ENCODE peak calls at places on chromosomes 7 and 10, in four cellular contexts. X, M, F and B are unnamed samples.

GRCh38 chr7:139036901-139037300 is 1.1 kb upstream of the ZC3HAV1L start:
- DNase-seq in X (no peak), M (no peak), F (no peak), B (no peak)

GRCh38 chr7:92991190-92991589 is 126.6 kb downstream of the SAMD9 start:
- DNase-seq in X (no peak), M (no peak), F (no peak), B (no peak)

GRCh38 chr7:127667017-127667670 is 15.2 kb downstream of the SND1 start:
- DNase-seq in X (no peak), M (no peak), F (no peak), B (no peak)

GRCh38 chr10:84237199-84238051 is 3.9 kb downstream of the LRIT1 start:
- DNase-seq in X (no peak), M (no peak), F (no peak), B (no peak)

GRCh38 chr7:40899151-40899550 is 764.3 kb downstream of the SUGCT start:
- DNase-seq in X (no peak), M (peak; percentile 67), F (no peak), B (no peak)

GRCh38 chr7:40884226-40884625 is 749.4 kb downstream of the SUGCT start:
- DNase-seq in X (no peak), M (no peak), F (peak; percentile 64), B (no peak)

GRCh38 chr10:74825371-74826141 is 844 bp upstream of the KAT6B start:
- DNase-seq in X (no peak), M (no peak), F (no peak), B (peak; percentile 12)

GRCh38 chr7:35856175-35856574 is 55.3 kb downstream of the SEPTIN7 start:
- DNase-seq in X (no peak), M (no peak), F (no peak), B (no peak)

GRCh38 chr10:30529373-30529998 is 95.5 kb downstream of the MAP3K8 start:
- DNase-seq in X (no peak), M (no peak), F (no peak), B (no peak)

GRCh38 chr7:22859676-22860290 is 37.1 kb upstream of the TOMM7 start:
- DNase-seq in X (peak; percentile 80), M (no peak), F (no peak), B (no peak)

GRCh38 chr7:156655983-156656382 is 15.4 kb downstream of the RNF32 start:
- DNase-seq in X (no peak), M (no peak), F (no peak), B (no peak)

GRCh38 chr10:132155723-132156381 is 30.9 kb upstream of the DPYSL4 start:
- DNase-seq in X (no peak), M (no peak), F (no peak), B (no peak)

GRCh38 chr10:97016728-97017473 is 168.9 kb downstream of the SLIT1 start:
- DNase-seq in X (no peak), M (no peak), F (no peak), B (no peak)

GRCh38 chr10:61990761-61991135 is 89.2 kb downstream of the ARID5B start:
- DNase-seq in X (no peak), M (no peak), F (no peak), B (no peak)

GRCh38 chr10:20745556-20745955 is 151.6 kb downstream of the NEBL start:
- DNase-seq in X (no peak), M (no peak), F (no peak), B (no peak)

GRCh38 chr7:42152353-42153205 is 84.4 kb downstream of the GLI3 start:
- DNase-seq in X (no peak), M (peak; percentile 85), F (no peak), B (no peak)

GRCh38 chr10:69632516-69633199 is 2.6 kb downstream of the FAM241B start:
- DNase-seq in X (no peak), M (no peak), F (no peak), B (no peak)

GRCh38 chr7:24756989-24757798 is at the start of gene GSDME:
- DNase-seq in X (no peak), M (no peak), F (no peak), B (no peak)

GRCh38 chr7:101618916-101619315 is 10.2 kb downstream of the MYL10 start:
- DNase-seq in X (no peak), M (no peak), F (no peak), B (no peak)

GRCh38 chr7:147474862-147475261 is 1115.7 kb upstream of the C7orf33 start:
- DNase-seq in X (no peak), M (no peak), F (no peak), B (no peak)

GRCh38 chr10:23540401-23540800 is 101.5 kb downstream of the OTUD1 start:
- DNase-seq in X (no peak), M (no peak), F (no peak), B (no peak)

GRCh38 chr7:143147070-143147469 is 15.2 kb downstream of the PIP start:
- DNase-seq in X (no peak), M (no peak), F (no peak), B (no peak)

GRCh38 chr7:128812514-128813168 is 17.6 kb upstream of the FLNC start:
- DNase-seq in X (no peak), M (no peak), F (no peak), B (no peak)

GRCh38 chr10:103720328-103720963 is 134.9 kb downstream of the SH3PXD2A start:
- DNase-seq in X (no peak), M (no peak), F (no peak), B (no peak)

GRCh38 chr7:30224511-30225031 is 59.8 kb upstream of the ZNRF2 start:
- DNase-seq in X (no peak), M (no peak), F (peak; percentile 97), B (peak; percentile 78)

GRCh38 chr7:28389504-28390385 is 22.6 kb upstream of the CREB5 start:
- DNase-seq in X (no peak), M (peak; percentile 36), F (peak; percentile 59), B (no peak)

GRCh38 chr7:13992621-13992982 is 3.1 kb upstream of the ETV1 start:
- DNase-seq in X (no peak), M (no peak), F (no peak), B (no peak)

GRCh38 chr10:24793648-24794379 is 70.1 kb upstream of the ARHGAP21 start:
- DNase-seq in X (no peak), M (no peak), F (no peak), B (peak; percentile 17)

GRCh38 chr7:30321089-30321991 is 36.9 kb downstream of the ZNRF2 start:
- DNase-seq in X (no peak), M (no peak), F (no peak), B (no peak)

GRCh38 chr10:66398653-66399052 is 527.2 kb upstream of the LRRTM3 start:
- DNase-seq in X (no peak), M (no peak), F (no peak), B (no peak)

GRCh38 chr7:144384071-144384470 is 19.4 kb downstream of the NOBOX start:
- DNase-seq in X (peak; percentile 74), M (no peak), F (no peak), B (no peak)

GRCh38 chr10:12839941-12840611 is 161.4 kb downstream of the CCDC3 start:
- DNase-seq in X (no peak), M (no peak), F (no peak), B (no peak)

GRCh38 chr10:100311307-100311706 is 18.7 kb downstream of the PKD2L1 start:
- DNase-seq in X (no peak), M (no peak), F (no peak), B (no peak)

GRCh38 chr7:38179719-38180333 is 1.8 kb downstream of the STARD3NL start:
- DNase-seq in X (no peak), M (no peak), F (no peak), B (no peak)

GRCh38 chr7:106101726-106102125 is 10.4 kb downstream of the SYPL1 start:
- DNase-seq in X (no peak), M (no peak), F (no peak), B (no peak)

GRCh38 chr7:3028071-3028766 is 15.4 kb downstream of the CARD11 start:
- DNase-seq in X (no peak), M (no peak), F (peak; percentile 1), B (peak; percentile 4)

GRCh38 chr7:3027455-3027854 is 16.2 kb downstream of the CARD11 start:
- DNase-seq in X (no peak), M (no peak), F (no peak), B (no peak)

GRCh38 chr7:3029138-3029537 is 14.5 kb downstream of the CARD11 start:
- DNase-seq in X (no peak), M (no peak), F (no peak), B (no peak)

GRCh38 chr7:3027005-3027404 is 16.7 kb downstream of the CARD11 start:
- DNase-seq in X (no peak), M (no peak), F (no peak), B (no peak)

GRCh38 chr7:3028767-3029111 is 14.9 kb downstream of the CARD11 start:
- DNase-seq in X (no peak), M (no peak), F (no peak), B (no peak)
- H3K4me3 ChIP-seq in X (no peak overlapping the region), M (no peak overlapping the region), F (no peak overlapping the region), B (no peak overlapping the region)

GRCh38 chr7:129835436-129836020 is 117.2 kb downstream of the UBE2H start:
- DNase-seq in X (no peak), M (no peak), F (no peak), B (no peak)
- H3K4me3 ChIP-seq in X (no peak overlapping the region), M (no peak overlapping the region), F (no peak overlapping the region), B (no peak overlapping the region)

GRCh38 chr7:55556492-55556891 is 15.8 kb downstream of the VOPP1 start:
- DNase-seq in X (no peak), M (no peak), F (no peak), B (no peak)

GRCh38 chr7:55554055-55554454 is 18.2 kb downstream of the VOPP1 start:
- DNase-seq in X (no peak), M (no peak), F (no peak), B (no peak)

GRCh38 chr7:55555160-55555559 is 17.1 kb downstream of the VOPP1 start:
- DNase-seq in X (no peak), M (no peak), F (no peak), B (no peak)

GRCh38 chr7:55557666-55558188 is 14.6 kb downstream of the VOPP1 start:
- DNase-seq in X (no peak), M (no peak), F (no peak), B (no peak)

DNA sequence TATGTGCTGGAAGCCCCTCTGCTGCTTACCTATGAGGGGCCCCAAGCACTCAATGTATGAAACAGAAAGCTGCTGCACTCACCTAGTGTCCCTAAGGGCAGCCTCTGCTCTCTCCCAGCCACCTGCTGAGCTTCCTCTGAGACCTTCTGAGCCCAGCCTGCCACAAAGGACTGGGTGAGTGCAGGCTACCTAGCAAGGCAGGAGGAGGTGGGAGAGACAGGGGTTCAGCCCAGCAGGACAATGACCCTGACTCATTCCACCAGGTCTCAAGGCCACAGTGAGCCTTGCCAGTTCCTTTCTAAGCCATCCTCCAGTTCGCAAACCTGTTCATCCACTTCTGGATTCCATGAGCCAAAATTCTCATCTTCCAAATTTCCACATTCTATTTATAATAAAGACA is 16.3 kb downstream of the VOPP1 start:
- DNase-seq in X (no peak), M (no peak), F (no peak), B (no peak)
- H3K4me3 ChIP-seq in X (no peak overlapping the region), M (no peak overlapping the region), F (no peak overlapping the region), B (no peak overlapping the region)

DNA sequence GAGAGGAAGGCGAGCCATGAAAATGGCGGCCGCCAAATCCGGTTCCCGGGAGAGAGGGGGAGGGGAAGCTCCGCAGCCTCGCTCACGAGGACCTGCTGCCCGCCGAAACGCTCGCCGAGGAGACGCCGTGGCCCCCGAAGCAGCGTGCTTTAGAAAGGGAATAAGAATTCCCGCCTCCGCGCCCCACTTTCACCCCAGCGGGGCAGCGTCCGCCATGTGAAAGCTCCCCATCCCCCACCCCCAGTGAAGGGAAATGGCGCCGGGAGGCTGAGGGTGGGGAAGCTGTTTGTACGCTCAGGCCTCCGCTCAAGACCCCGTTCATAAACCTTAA is 468 bp downstream of the HNRNPA2B1 start:
- DNase-seq in X (no peak), M (no peak), F (no peak), B (no peak)
- H3K4me3 ChIP-seq in X (peak overlapping the region; percentile 99), M (peak overlapping the region; percentile 100), F (peak overlapping the region; percentile 100), B (peak overlapping the region; percentile 88)